ENCODE peak calls at places on chromosomes 7 and 10, in four cellular contexts. One of them, this sample, is unnamed.

GRCh38 chr10:48970046-48970445 is 30.4 kb upstream of the LRRC18 start:
- DNase-seq in HepG2: no peak
- DNase-seq in K562: no peak
- DNase-seq in SK-N-SH: no peak
- DNase-seq in this sample: no peak

GRCh38 chr10:128431506-128431905 is 305.3 kb upstream of the MKI67 start:
- DNase-seq in HepG2: no peak
- DNase-seq in SK-N-SH: no peak
- DNase-seq in K562: no peak
- DNase-seq in this sample: no peak

GRCh38 chr7:5624386-5625365 is 156.8 kb downstream of the RNF216 start:
- DNase-seq in K562: no peak
- DNase-seq in HepG2: no peak
- DNase-seq in SK-N-SH: peak; percentile 19
- DNase-seq in this sample: no peak

GRCh38 chr7:70376561-70377031 is 755.3 kb upstream of the GALNT17 start:
- DNase-seq in K562: no peak
- DNase-seq in SK-N-SH: peak; percentile 69
- DNase-seq in HepG2: no peak
- DNase-seq in this sample: no peak

GRCh38 chr7:68158686-68159255 is 1162.1 kb downstream of the TYW1 start:
- DNase-seq in K562: no peak
- DNase-seq in HepG2: no peak
- DNase-seq in SK-N-SH: no peak
- DNase-seq in this sample: no peak

GRCh38 chr7:70316745-70317144 is 718.5 kb downstream of the AUTS2 start:
- DNase-seq in K562: no peak
- DNase-seq in HepG2: no peak
- DNase-seq in SK-N-SH: no peak
- DNase-seq in this sample: no peak

GRCh38 chr7:131409129-131409766 is 81.6 kb downstream of the MKLN1 start:
- DNase-seq in HepG2: no peak
- DNase-seq in SK-N-SH: no peak
- DNase-seq in K562: no peak
- DNase-seq in this sample: no peak

GRCh38 chr10:6279540-6280267 is 77.0 kb downstream of the PFKFB3 start:
- DNase-seq in K562: no peak
- DNase-seq in SK-N-SH: no peak
- DNase-seq in HepG2: peak; percentile 97
- DNase-seq in this sample: no peak

GRCh38 chr7:145293120-145293792 is 457.4 kb upstream of the TPK1 start:
- DNase-seq in SK-N-SH: no peak
- DNase-seq in K562: no peak
- DNase-seq in HepG2: no peak
- DNase-seq in this sample: no peak

GRCh38 chr7:40509301-40509700 is 374.5 kb downstream of the SUGCT start:
- DNase-seq in SK-N-SH: no peak
- DNase-seq in HepG2: no peak
- DNase-seq in K562: no peak
- DNase-seq in this sample: no peak

GRCh38 chr10:5291501-5292195 is 73.1 kb upstream of the UCN3 start:
- DNase-seq in SK-N-SH: no peak
- DNase-seq in HepG2: peak; percentile 38
- DNase-seq in K562: peak; percentile 20
- DNase-seq in this sample: no peak

GRCh38 chr7:11188529-11189310 is 215.0 kb downstream of the PHF14 start:
- DNase-seq in HepG2: no peak
- DNase-seq in SK-N-SH: no peak
- DNase-seq in K562: no peak
- DNase-seq in this sample: no peak

GRCh38 chr10:51399840-51400239 is 299.6 kb downstream of the CSTF2T start:
- DNase-seq in K562: no peak
- DNase-seq in HepG2: no peak
- DNase-seq in SK-N-SH: no peak
- DNase-seq in this sample: no peak

GRCh38 chr10:57338823-57339558 is 928.7 kb downstream of the IPMK start:
- DNase-seq in HepG2: peak; percentile 45
- DNase-seq in SK-N-SH: peak; percentile 52
- DNase-seq in K562: peak; percentile 37
- DNase-seq in this sample: peak; percentile 7

GRCh38 chr7:70338061-70338460 is 739.8 kb downstream of the AUTS2 start:
- DNase-seq in K562: no peak
- DNase-seq in HepG2: no peak
- DNase-seq in SK-N-SH: no peak
- DNase-seq in this sample: no peak

GRCh38 chr10:28095791-28096367 is 97.0 kb upstream of the ODAD2 start:
- DNase-seq in HepG2: no peak
- DNase-seq in SK-N-SH: no peak
- DNase-seq in K562: no peak
- DNase-seq in this sample: no peak

GRCh38 chr7:94375713-94376112 is 19.0 kb upstream of the COL1A2 start:
- DNase-seq in HepG2: no peak
- DNase-seq in K562: no peak
- DNase-seq in SK-N-SH: no peak
- DNase-seq in this sample: no peak

GRCh38 chr10:43237631-43238446 is 29.0 kb downstream of the RASGEF1A start:
- DNase-seq in K562: no peak
- DNase-seq in HepG2: no peak
- DNase-seq in SK-N-SH: no peak
- DNase-seq in this sample: no peak

GRCh38 chr7:70051726-70052125 is 453.5 kb downstream of the AUTS2 start:
- DNase-seq in SK-N-SH: no peak
- DNase-seq in K562: no peak
- DNase-seq in HepG2: no peak
- DNase-seq in this sample: no peak

GRCh38 chr7:81447351-81447952 is 322.4 kb downstream of the HGF start:
- DNase-seq in SK-N-SH: peak; percentile 50
- DNase-seq in K562: no peak
- DNase-seq in HepG2: peak; percentile 27
- DNase-seq in this sample: no peak

DNA sequence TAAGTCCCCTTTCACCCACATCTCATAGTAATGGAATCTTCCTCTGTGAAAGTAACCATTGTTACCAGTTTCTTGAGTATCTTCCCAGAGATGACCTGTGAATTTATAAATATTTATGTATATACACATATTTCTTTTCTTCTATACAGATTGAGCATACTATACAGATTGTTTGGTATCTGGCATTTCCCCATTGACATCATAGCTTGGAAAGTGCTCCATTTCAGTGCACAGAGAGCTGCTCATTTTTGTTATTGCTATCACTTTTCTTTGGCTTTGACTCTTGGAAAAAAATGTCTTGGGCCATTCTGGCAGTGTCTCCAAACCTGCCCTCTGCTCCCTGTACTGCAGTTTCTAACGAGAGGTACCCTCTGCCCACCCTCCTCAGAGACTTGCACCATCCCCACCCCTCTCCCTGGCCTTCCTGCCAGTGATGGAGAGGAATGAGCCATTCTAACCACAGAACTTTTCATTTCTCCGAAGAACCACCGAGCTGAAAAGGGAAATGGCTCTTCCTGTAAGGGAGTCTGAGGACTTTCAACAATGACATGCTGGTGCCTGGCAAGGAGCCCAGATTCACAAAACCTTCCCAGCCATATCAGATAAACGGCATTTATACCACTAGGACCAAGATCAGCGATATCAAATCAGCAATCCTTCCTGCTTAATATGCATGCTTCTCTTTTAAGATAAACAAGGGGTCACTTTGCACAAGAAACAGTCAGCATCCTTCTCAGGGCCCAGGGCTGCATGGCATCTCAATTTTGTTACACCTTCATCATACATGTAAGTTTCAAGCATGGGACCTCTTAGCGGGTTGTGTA is 19.7 kb upstream of the CCSER2 start:
- DNase-seq in SK-N-SH: peak; percentile 58
- DNase-seq in K562: no peak
- DNase-seq in HepG2: no peak
- DNase-seq in this sample: peak; percentile 26
- TF ChIP-seq NFIC in SK-N-SH: peak; percentile 96
- TF ChIP-seq NFIC in K562: peak; percentile 85
- TF ChIP-seq NFIC in HepG2: no peak
- TF ChIP-seq NFIC in this sample: peak; percentile 83

GRCh38 chr10:76453997-76454396 is 1022.6 kb downstream of the LRMDA start:
- DNase-seq in K562: no peak
- DNase-seq in SK-N-SH: no peak
- DNase-seq in HepG2: no peak
- DNase-seq in this sample: no peak
- TF ChIP-seq NFIC in K562: no peak
- TF ChIP-seq NFIC in SK-N-SH: no peak
- TF ChIP-seq NFIC in HepG2: no peak
- TF ChIP-seq NFIC in this sample: no peak

DNA sequence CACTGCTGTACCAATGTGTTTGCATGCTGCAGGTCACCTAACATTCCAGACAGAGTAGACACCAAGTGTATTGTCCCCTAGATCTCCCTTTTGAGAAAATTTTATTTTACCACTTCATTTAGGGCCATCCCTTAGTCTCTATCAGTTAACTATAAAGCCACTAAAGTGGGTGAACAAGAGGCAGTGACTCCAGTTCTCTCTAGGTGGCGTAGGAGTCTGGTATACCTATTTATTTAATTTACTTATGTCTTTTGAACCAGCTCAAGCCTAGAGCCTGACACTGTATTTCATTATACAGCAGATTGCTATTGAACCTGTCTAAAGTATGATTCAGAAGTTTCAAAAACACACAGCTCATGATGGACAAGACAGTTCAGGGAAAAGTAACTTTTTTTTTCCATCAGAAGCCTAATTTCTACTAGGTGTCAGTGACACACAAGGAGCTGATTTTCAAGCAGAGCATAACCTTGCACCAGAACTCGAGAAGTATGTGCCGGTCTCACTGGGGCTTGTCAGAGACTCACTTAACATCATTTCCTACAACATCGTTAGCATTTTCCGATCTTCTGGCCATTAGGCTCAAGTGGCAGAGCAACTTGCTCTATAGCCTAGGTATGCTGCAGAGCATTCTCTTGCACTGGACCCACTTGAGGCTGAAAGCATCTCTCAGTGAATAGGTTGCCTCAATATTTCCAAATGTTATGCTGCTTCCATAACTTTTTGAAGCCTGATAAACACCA is 175.4 kb downstream of the CDC14C start:
- DNase-seq in SK-N-SH: no peak
- DNase-seq in HepG2: no peak
- DNase-seq in K562: no peak
- DNase-seq in this sample: no peak
- TF ChIP-seq NFIC in SK-N-SH: no peak
- TF ChIP-seq NFIC in HepG2: no peak
- TF ChIP-seq NFIC in K562: no peak
- TF ChIP-seq NFIC in this sample: no peak

GRCh38 chr7:41916450-41916927 is 213.6 kb upstream of the INHBA start:
- DNase-seq in K562: no peak
- DNase-seq in HepG2: no peak
- DNase-seq in SK-N-SH: no peak
- DNase-seq in this sample: no peak
- TF ChIP-seq NFIC in K562: no peak
- TF ChIP-seq NFIC in HepG2: no peak
- TF ChIP-seq NFIC in SK-N-SH: peak; percentile 98
- TF ChIP-seq NFIC in this sample: no peak

GRCh38 chr10:129774082-129774735 is 189.9 kb downstream of the EBF3 start:
- DNase-seq in HepG2: no peak
- DNase-seq in K562: no peak
- DNase-seq in SK-N-SH: no peak
- DNase-seq in this sample: no peak
- TF ChIP-seq NFIC in HepG2: no peak
- TF ChIP-seq NFIC in K562: no peak
- TF ChIP-seq NFIC in SK-N-SH: no peak
- TF ChIP-seq NFIC in this sample: no peak

GRCh38 chr7:50421043-50421442 is 29.1 kb downstream of the FIGNL1 start:
- DNase-seq in K562: no peak
- DNase-seq in SK-N-SH: no peak
- DNase-seq in HepG2: no peak
- DNase-seq in this sample: no peak
- TF ChIP-seq NFIC in K562: no peak
- TF ChIP-seq NFIC in SK-N-SH: no peak
- TF ChIP-seq NFIC in HepG2: no peak
- TF ChIP-seq NFIC in this sample: no peak

DNA sequence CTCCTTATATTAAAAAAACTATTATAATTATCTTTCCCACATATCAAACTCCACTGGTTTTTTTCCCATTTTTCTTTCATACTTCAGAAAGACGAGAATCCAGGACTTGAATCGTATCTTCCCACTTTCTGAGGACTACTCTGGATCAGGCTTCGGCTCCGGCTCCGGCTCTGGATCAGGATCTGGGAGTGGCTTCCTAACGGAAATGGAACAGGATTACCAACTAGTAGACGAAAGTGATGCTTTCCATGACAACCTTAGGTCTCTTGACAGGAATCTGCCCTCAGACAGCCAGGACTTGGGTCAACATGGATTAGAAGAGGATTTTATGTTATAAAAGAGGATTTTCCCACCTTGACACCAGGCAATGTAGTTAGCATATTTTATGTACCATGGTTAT is 15.9 kb downstream of the SRGN start:
- DNase-seq in K562: no peak
- DNase-seq in HepG2: no peak
- DNase-seq in SK-N-SH: no peak
- DNase-seq in this sample: no peak
- TF ChIP-seq NFIC in K562: no peak
- TF ChIP-seq NFIC in HepG2: no peak
- TF ChIP-seq NFIC in SK-N-SH: no peak
- TF ChIP-seq NFIC in this sample: no peak

GRCh38 chr10:3635248-3635647 is 149.8 kb downstream of the KLF6 start:
- DNase-seq in SK-N-SH: no peak
- DNase-seq in HepG2: no peak
- DNase-seq in K562: no peak
- DNase-seq in this sample: no peak
- TF ChIP-seq NFIC in SK-N-SH: no peak
- TF ChIP-seq NFIC in HepG2: no peak
- TF ChIP-seq NFIC in K562: no peak
- TF ChIP-seq NFIC in this sample: no peak

GRCh38 chr10:33334839-33335549 is 527 bp upstream of the NRP1 start:
- DNase-seq in K562: no peak
- DNase-seq in HepG2: peak; percentile 36
- DNase-seq in SK-N-SH: peak; percentile 88
- DNase-seq in this sample: no peak
- TF ChIP-seq NFIC in K562: no peak
- TF ChIP-seq NFIC in HepG2: no peak
- TF ChIP-seq NFIC in SK-N-SH: no peak
- TF ChIP-seq NFIC in this sample: no peak

GRCh38 chr7:26155531-26156375 is 3.8 kb downstream of the NFE2L3 start:
- DNase-seq in HepG2: peak; percentile 39
- DNase-seq in K562: no peak
- DNase-seq in SK-N-SH: no peak
- DNase-seq in this sample: no peak
- TF ChIP-seq NFIC in HepG2: no peak
- TF ChIP-seq NFIC in K562: no peak
- TF ChIP-seq NFIC in SK-N-SH: no peak
- TF ChIP-seq NFIC in this sample: no peak

This sample was measured in GM12878.